ENCODE peak calls at places on chromosomes 11 and 22, in seven cellular contexts. L is small intestine, V is fibroblast of lung, D is upper lobe of left lung, E is sigmoid colon, G is heart left ventricle, F is uterus. I is an unnamed sample.

GRCh38 chr11:119315139-119316016 is 1.6 kb downstream of the MCAM start:
- DNase-seq in L (no peak), V (peak), D (no peak), E (peak), G (peak), F (no peak), I (peak)

GRCh38 chr11:2691355-2691761 is 8.4 kb downstream of the KCNQ1OT1 start:
- DNase-seq in L (no peak), V (no peak), D (no peak), E (peak), G (no peak), F (peak), I (no peak)

GRCh38 chr11:84890706-84891105 is 736.4 kb downstream of the DLG2 start:
- DNase-seq in L (no peak), V (peak), D (no peak), E (no peak), G (no peak), F (no peak), I (no peak)

GRCh38 chr11:66069715-66070603 is at the start of gene PACS1:
- DNase-seq in L (peak), V (peak), D (peak), E (peak), G (peak), F (peak), I (peak)

GRCh38 chr11:1202154-1202775 is 20.6 kb upstream of the MUC5B start:
- DNase-seq in L (no peak), V (no peak), D (no peak), E (peak), G (no peak), F (peak), I (peak)

GRCh38 chr22:43326342-43326825 is 16.8 kb downstream of the SCUBE1 start:
- DNase-seq in L (no peak), V (no peak), D (no peak), E (no peak), G (no peak), F (no peak), I (no peak)

GRCh38 chr11:117187007-117187406 is 8.5 kb downstream of the SIDT2 start:
- DNase-seq in L (no peak), V (no peak), D (peak), E (peak), G (no peak), F (peak), I (no peak)

GRCh38 chr22:23751441-23751996 is 607 bp upstream of the ZNF70 start:
- DNase-seq in L (no peak), V (no peak), D (no peak), E (peak), G (no peak), F (peak), I (peak)

GRCh38 chr11:69107413-69107812 is 48.3 kb upstream of the SMIM38 start:
- DNase-seq in L (no peak), V (no peak), D (no peak), E (no peak), G (no peak), F (no peak), I (no peak)

GRCh38 chr11:115501504-115501894 is 2.7 kb downstream of the CADM1 start:
- DNase-seq in L (no peak), V (no peak), D (no peak), E (no peak), G (no peak), F (no peak), I (no peak)

GRCh38 chr22:17436981-17437410 is 67.7 kb downstream of the CECR2 start:
- DNase-seq in L (no peak), V (no peak), D (no peak), E (no peak), G (no peak), F (no peak), I (peak)

GRCh38 chr11:128195057-128195751 is 392.2 kb downstream of the ETS1 start:
- DNase-seq in L (peak), V (no peak), D (peak), E (no peak), G (no peak), F (no peak), I (no peak)

GRCh38 chr11:108536783-108537182 is 38.6 kb upstream of the POGLUT3 start:
- DNase-seq in L (no peak), V (no peak), D (peak), E (no peak), G (no peak), F (no peak), I (no peak)

GRCh38 chr11:120536797-120537169 is 25.2 kb downstream of the GRIK4 start:
- DNase-seq in L (peak), V (no peak), D (no peak), E (no peak), G (no peak), F (no peak), I (no peak)

GRCh38 chr11:114678125-114679036 is at the start of gene NXPE2:
- DNase-seq in L (peak), V (peak), D (no peak), E (no peak), G (no peak), F (no peak), I (no peak)

GRCh38 chr11:3169952-3170755 is 5.0 kb upstream of the OSBPL5 start:
- DNase-seq in L (no peak), V (no peak), D (no peak), E (no peak), G (no peak), F (no peak), I (no peak)

GRCh38 chr11:45022294-45023064 is 71.8 kb upstream of the TP53I11 start:
- DNase-seq in L (no peak), V (peak), D (no peak), E (no peak), G (no peak), F (no peak), I (no peak)

GRCh38 chr11:57657290-57658022 is at the start of gene CLP1:
- DNase-seq in L (peak), V (peak), D (peak), E (peak), G (peak), F (peak), I (peak)

GRCh38 chr22:19429950-19430889 is 1.3 kb downstream of the HIRA start:
- DNase-seq in L (peak), V (peak), D (peak), E (no peak), G (no peak), F (no peak), I (peak)

GRCh38 chr11:107844041-107844440 is 14.5 kb downstream of the SLC35F2 start:
- DNase-seq in L (no peak), V (peak), D (no peak), E (no peak), G (no peak), F (no peak), I (no peak)

GRCh38 chr11:77309401-77310085 is 8.1 kb upstream of the GDPD4 start:
- DNase-seq in L (no peak), V (no peak), D (no peak), E (no peak), G (no peak), F (no peak), I (no peak)

GRCh38 chr22:20752873-20753272 is 21.0 kb upstream of the SERPIND1 start:
- DNase-seq in L (no peak), V (no peak), D (no peak), E (no peak), G (no peak), F (no peak), I (no peak)

GRCh38 chr22:37976547-37976946 is 7.8 kb downstream of the SOX10 start:
- DNase-seq in L (no peak), V (no peak), D (no peak), E (no peak), G (no peak), F (no peak), I (no peak)

GRCh38 chr22:37981282-37982011 is 2.9 kb downstream of the SOX10 start:
- DNase-seq in L (peak), V (no peak), D (no peak), E (no peak), G (no peak), F (no peak), I (no peak)

GRCh38 chr22:37982938-37983859 is 1.2 kb downstream of the SOX10 start:
- DNase-seq in L (no peak), V (no peak), D (no peak), E (no peak), G (no peak), F (no peak), I (no peak)

GRCh38 chr22:37982151-37982838 is 2.1 kb downstream of the SOX10 start:
- DNase-seq in L (peak), V (no peak), D (no peak), E (no peak), G (no peak), F (no peak), I (no peak)

DNA sequence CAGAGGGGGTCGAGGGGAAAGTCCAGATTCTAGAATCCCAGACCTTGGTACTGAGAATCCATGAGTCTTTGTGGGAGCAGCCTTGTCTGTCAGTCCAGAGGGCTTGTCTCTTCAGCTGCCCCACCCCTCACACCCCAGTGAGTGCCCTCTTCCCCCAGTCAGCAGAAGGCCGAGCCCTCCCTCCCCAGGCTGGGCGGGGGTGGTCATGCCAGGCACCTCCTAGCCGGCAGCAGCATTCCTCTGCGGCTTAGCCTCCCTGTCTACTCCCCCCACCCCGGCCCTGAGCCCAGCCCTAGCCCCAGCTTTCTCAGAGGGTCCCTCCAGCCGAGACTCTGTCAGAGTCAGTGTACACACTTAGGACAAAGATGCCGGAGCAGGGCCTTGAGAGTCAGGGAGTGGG is 4.6 kb downstream of the SOX10 start:
- DNase-seq in L (no peak), V (no peak), D (no peak), E (no peak), G (no peak), F (no peak), I (no peak)
- H3K4me3 ChIP-seq in L (no peak), V (no peak), D (no peak), E (peak), G (no peak), F (no peak), I (no peak)

GRCh38 chr11:61885166-61885778 is 6.1 kb downstream of the FADS3 start:
- DNase-seq in L (no peak), V (no peak), D (no peak), E (no peak), G (no peak), F (no peak), I (no peak)
- H3K27ac ChIP-seq in L (no peak), V (no peak), D (no peak), E (no peak), G (peak), F (no peak), I (no peak)

GRCh38 chr11:103228807-103229206 is 119.6 kb downstream of the DYNC2H1 start:
- DNase-seq in L (no peak), V (no peak), D (no peak), E (no peak), G (no peak), F (no peak), I (no peak)
- H3K4me3 ChIP-seq in L (no peak), V (no peak), D (no peak), E (no peak), G (no peak), F (no peak), I (no peak)

GRCh38 chr22:48091060-48091650 is 1328.7 kb downstream of the TBC1D22A start:
- DNase-seq in L (no peak), V (no peak), D (no peak), E (peak), G (no peak), F (no peak), I (no peak)
- H3K27ac ChIP-seq in L (no peak), V (no peak), D (no peak), E (no peak), G (no peak), F (peak), I (no peak)

GRCh38 chr11:6526411-6527135 is 29.5 kb downstream of the DNHD1 start:
- DNase-seq in L (no peak), V (no peak), D (no peak), E (no peak), G (no peak), F (no peak), I (no peak)
- H3K4me3 ChIP-seq in L (no peak), V (no peak), D (no peak), E (no peak), G (no peak), F (no peak), I (no peak)

I was measured in heart right ventricle.